ENCODE peak calls at places on chromosomes 11 and 22, in five cellular contexts. One of them, this sample, is unnamed.

GRCh38 chr11:33633251-33634003 is 67.2 kb downstream of the C11orf91 start:
- DNase-seq in AG04450: no peak
- DNase-seq in activated CD4-positive, alpha-beta T cell treated with anti-CD3 and anti-CD28 coated beads, Interleukin-2, amount 50 U/mL, for 48 hours: no peak
- DNase-seq in astrocyte of the cerebellum: peak; percentile 72
- DNase-seq in ecto neural progenitor cell: no peak
- DNase-seq in this sample: peak; percentile 16

GRCh38 chr11:34416746-34417145 is 22.0 kb upstream of the CAT start:
- DNase-seq in AG04450: no peak
- DNase-seq in astrocyte of the cerebellum: no peak
- DNase-seq in ecto neural progenitor cell: no peak
- DNase-seq in activated CD4-positive, alpha-beta T cell treated with anti-CD3 and anti-CD28 coated beads, Interleukin-2, amount 50 U/mL, for 48 hours: no peak
- DNase-seq in this sample: no peak

GRCh38 chr11:116725434-116726221 is 47.2 kb downstream of the BUD13 start:
- DNase-seq in activated CD4-positive, alpha-beta T cell treated with anti-CD3 and anti-CD28 coated beads, Interleukin-2, amount 50 U/mL, for 48 hours: no peak
- DNase-seq in astrocyte of the cerebellum: no peak
- DNase-seq in AG04450: no peak
- DNase-seq in ecto neural progenitor cell: no peak
- DNase-seq in this sample: no peak

GRCh38 chr11:12547953-12548650 is 126.1 kb upstream of the TEAD1 start:
- DNase-seq in AG04450: no peak
- DNase-seq in ecto neural progenitor cell: no peak
- DNase-seq in astrocyte of the cerebellum: no peak
- DNase-seq in activated CD4-positive, alpha-beta T cell treated with anti-CD3 and anti-CD28 coated beads, Interleukin-2, amount 50 U/mL, for 48 hours: no peak
- DNase-seq in this sample: no peak

GRCh38 chr11:92767416-92767815 is 202.0 kb upstream of the MTNR1B start:
- DNase-seq in activated CD4-positive, alpha-beta T cell treated with anti-CD3 and anti-CD28 coated beads, Interleukin-2, amount 50 U/mL, for 48 hours: no peak
- DNase-seq in astrocyte of the cerebellum: no peak
- DNase-seq in ecto neural progenitor cell: no peak
- DNase-seq in AG04450: no peak
- DNase-seq in this sample: no peak

GRCh38 chr11:48018561-48019229 is 38.3 kb downstream of the PTPRJ start:
- DNase-seq in astrocyte of the cerebellum: no peak
- DNase-seq in ecto neural progenitor cell: peak; percentile 72
- DNase-seq in AG04450: no peak
- DNase-seq in activated CD4-positive, alpha-beta T cell treated with anti-CD3 and anti-CD28 coated beads, Interleukin-2, amount 50 U/mL, for 48 hours: peak; percentile 51
- DNase-seq in this sample: no peak

GRCh38 chr11:102761646-102762238 is 18.7 kb downstream of the MMP10 start:
- DNase-seq in activated CD4-positive, alpha-beta T cell treated with anti-CD3 and anti-CD28 coated beads, Interleukin-2, amount 50 U/mL, for 48 hours: no peak
- DNase-seq in AG04450: no peak
- DNase-seq in ecto neural progenitor cell: no peak
- DNase-seq in astrocyte of the cerebellum: no peak
- DNase-seq in this sample: no peak

GRCh38 chr11:22479133-22479690 is 141.0 kb downstream of the SLC17A6 start:
- DNase-seq in activated CD4-positive, alpha-beta T cell treated with anti-CD3 and anti-CD28 coated beads, Interleukin-2, amount 50 U/mL, for 48 hours: no peak
- DNase-seq in astrocyte of the cerebellum: peak; percentile 55
- DNase-seq in ecto neural progenitor cell: no peak
- DNase-seq in AG04450: no peak
- DNase-seq in this sample: no peak

GRCh38 chr11:97974798-97975498 is 1045.8 kb upstream of the CNTN5 start:
- DNase-seq in ecto neural progenitor cell: no peak
- DNase-seq in astrocyte of the cerebellum: no peak
- DNase-seq in activated CD4-positive, alpha-beta T cell treated with anti-CD3 and anti-CD28 coated beads, Interleukin-2, amount 50 U/mL, for 48 hours: no peak
- DNase-seq in AG04450: no peak
- DNase-seq in this sample: no peak

GRCh38 chr22:45671051-45671782 is 417 bp upstream of the ATXN10 start:
- DNase-seq in activated CD4-positive, alpha-beta T cell treated with anti-CD3 and anti-CD28 coated beads, Interleukin-2, amount 50 U/mL, for 48 hours: no peak
- DNase-seq in astrocyte of the cerebellum: no peak
- DNase-seq in ecto neural progenitor cell: peak; percentile 58
- DNase-seq in AG04450: no peak
- DNase-seq in this sample: no peak

GRCh38 chr11:121514401-121514981 is 61.7 kb upstream of the SORL1-AS1 start:
- DNase-seq in ecto neural progenitor cell: no peak
- DNase-seq in AG04450: no peak
- DNase-seq in activated CD4-positive, alpha-beta T cell treated with anti-CD3 and anti-CD28 coated beads, Interleukin-2, amount 50 U/mL, for 48 hours: no peak
- DNase-seq in astrocyte of the cerebellum: no peak
- DNase-seq in this sample: no peak

GRCh38 chr11:45802531-45803317 is 2.2 kb upstream of the SLC35C1 start:
- DNase-seq in activated CD4-positive, alpha-beta T cell treated with anti-CD3 and anti-CD28 coated beads, Interleukin-2, amount 50 U/mL, for 48 hours: no peak
- DNase-seq in ecto neural progenitor cell: no peak
- DNase-seq in AG04450: no peak
- DNase-seq in astrocyte of the cerebellum: no peak
- DNase-seq in this sample: no peak

GRCh38 chr11:121435796-121436511 is 16.2 kb upstream of the SORL1 start:
- DNase-seq in activated CD4-positive, alpha-beta T cell treated with anti-CD3 and anti-CD28 coated beads, Interleukin-2, amount 50 U/mL, for 48 hours: no peak
- DNase-seq in ecto neural progenitor cell: no peak
- DNase-seq in astrocyte of the cerebellum: no peak
- DNase-seq in AG04450: no peak
- DNase-seq in this sample: no peak

GRCh38 chr22:33853200-33854097 is 66.8 kb downstream of the LARGE1 start:
- DNase-seq in activated CD4-positive, alpha-beta T cell treated with anti-CD3 and anti-CD28 coated beads, Interleukin-2, amount 50 U/mL, for 48 hours: no peak
- DNase-seq in astrocyte of the cerebellum: peak; percentile 60
- DNase-seq in ecto neural progenitor cell: no peak
- DNase-seq in AG04450: no peak
- DNase-seq in this sample: peak; percentile 31

GRCh38 chr11:8017894-8018741 is 31.0 kb downstream of the EIF3F start:
- DNase-seq in astrocyte of the cerebellum: no peak
- DNase-seq in AG04450: no peak
- DNase-seq in activated CD4-positive, alpha-beta T cell treated with anti-CD3 and anti-CD28 coated beads, Interleukin-2, amount 50 U/mL, for 48 hours: no peak
- DNase-seq in ecto neural progenitor cell: peak; percentile 51
- DNase-seq in this sample: no peak

GRCh38 chr22:39240841-39241631 is 3.7 kb downstream of the PDGFB start:
- DNase-seq in AG04450: no peak
- DNase-seq in astrocyte of the cerebellum: no peak
- DNase-seq in ecto neural progenitor cell: peak; percentile 69
- DNase-seq in activated CD4-positive, alpha-beta T cell treated with anti-CD3 and anti-CD28 coated beads, Interleukin-2, amount 50 U/mL, for 48 hours: peak; percentile 66
- DNase-seq in this sample: no peak

GRCh38 chr22:50011447-50012200 is 941 bp downstream of the IL17REL start:
- DNase-seq in ecto neural progenitor cell: no peak
- DNase-seq in AG04450: no peak
- DNase-seq in activated CD4-positive, alpha-beta T cell treated with anti-CD3 and anti-CD28 coated beads, Interleukin-2, amount 50 U/mL, for 48 hours: no peak
- DNase-seq in astrocyte of the cerebellum: no peak
- DNase-seq in this sample: no peak

GRCh38 chr22:38040953-38041759 is 16.0 kb upstream of the PICK1 start:
- DNase-seq in astrocyte of the cerebellum: no peak
- DNase-seq in ecto neural progenitor cell: no peak
- DNase-seq in AG04450: no peak
- DNase-seq in activated CD4-positive, alpha-beta T cell treated with anti-CD3 and anti-CD28 coated beads, Interleukin-2, amount 50 U/mL, for 48 hours: no peak
- DNase-seq in this sample: no peak